ENCODE peak calls at places on chromosomes 7 and 10, in five cellular contexts. P, E, Q, I and R are unnamed samples.

GRCh38 chr10:75350791-75351190 is 50.8 kb downstream of the ZNF503 start:
- DNase-seq in P (no peak), E (no peak), Q (peak), I (peak), R (no peak)

GRCh38 chr10:132786279-132786528 is 257 bp upstream of the NKX6-2 start:
- DNase-seq in P (no peak), E (no peak), Q (no peak), I (no peak), R (no peak)

GRCh38 chr10:15684768-15685167 is 35.0 kb downstream of the ITGA8 start:
- DNase-seq in P (no peak), E (no peak), Q (no peak), I (no peak), R (no peak)

GRCh38 chr7:17097668-17098297 is 200.7 kb upstream of the AHR start:
- DNase-seq in P (no peak), E (no peak), Q (no peak), I (no peak), R (no peak)

GRCh38 chr7:141475678-141476077 is 75.5 kb upstream of the AGK start:
- DNase-seq in P (no peak), E (no peak), Q (no peak), I (no peak), R (no peak)

GRCh38 chr7:111162692-111163091 is 71.8 kb downstream of the LRRN3 start:
- DNase-seq in P (no peak), E (peak), Q (no peak), I (no peak), R (no peak)

GRCh38 chr10:126839094-126839761 is 66.0 kb upstream of the DOCK1 start:
- DNase-seq in P (no peak), E (no peak), Q (no peak), I (no peak), R (no peak)

GRCh38 chr10:22369433-22370072 is 24.3 kb downstream of the SPAG6 start:
- DNase-seq in P (no peak), E (no peak), Q (no peak), I (no peak), R (no peak)

GRCh38 chr10:62258926-62259325 is 9.7 kb downstream of the RTKN2 start:
- DNase-seq in P (no peak), E (no peak), Q (no peak), I (no peak), R (no peak)

GRCh38 chr7:117970806-117971205 is 97.6 kb upstream of the CTTNBP2 start:
- DNase-seq in P (no peak), E (no peak), Q (no peak), I (no peak), R (no peak)

GRCh38 chr7:149071641-149072437 is 18.7 kb downstream of the ZNF786 start:
- DNase-seq in P (peak), E (no peak), Q (no peak), I (no peak), R (no peak)

GRCh38 chr10:80526742-80527141 is 11.0 kb upstream of the SH2D4B start:
- DNase-seq in P (no peak), E (no peak), Q (no peak), I (no peak), R (no peak)

GRCh38 chr7:157895520-157896375 is 558.9 kb downstream of the DNAJB6 start:
- DNase-seq in P (no peak), E (no peak), Q (no peak), I (no peak), R (no peak)

GRCh38 chr10:70599319-70599718 is 3.2 kb downstream of the PRF1 start:
- DNase-seq in P (no peak), E (no peak), Q (no peak), I (no peak), R (no peak)

GRCh38 chr10:11687357-11687771 is 54.8 kb upstream of the ECHDC3 start:
- DNase-seq in P (no peak), E (no peak), Q (peak), I (no peak), R (no peak)

GRCh38 chr7:142557971-142558582 is 191.2 kb upstream of the PRSS1 start:
- DNase-seq in P (peak), E (no peak), Q (peak), I (no peak), R (peak)

GRCh38 chr10:122310311-122311050 is 39.4 kb downstream of the BTBD16 start:
- DNase-seq in P (peak), E (peak), Q (no peak), I (no peak), R (no peak)

GRCh38 chr7:27906385-27907091 is 166.6 kb downstream of the TAX1BP1 start:
- DNase-seq in P (no peak), E (no peak), Q (no peak), I (no peak), R (no peak)

GRCh38 chr10:71482620-71483019 is 85.9 kb downstream of the CDH23 start:
- DNase-seq in P (no peak), E (no peak), Q (no peak), I (no peak), R (no peak)

GRCh38 chr7:39650676-39651075 is 27.3 kb downstream of the RALA start:
- DNase-seq in P (no peak), E (no peak), Q (peak), I (peak), R (no peak)

GRCh38 chr10:21870849-21871248 is 132.7 kb downstream of the DNAJC1 start:
- DNase-seq in P (no peak), E (no peak), Q (no peak), I (no peak), R (no peak)

GRCh38 chr10:30510184-30510931 is 76.4 kb downstream of the MAP3K8 start:
- DNase-seq in P (no peak), E (no peak), Q (peak), I (peak), R (no peak)

GRCh38 chr7:12222889-12223579 is 11.9 kb downstream of the TMEM106B start:
- DNase-seq in P (no peak), E (no peak), Q (no peak), I (no peak), R (no peak)

GRCh38 chr7:56105508-56105907 is 768 bp downstream of the CHCHD2 start:
- DNase-seq in P (no peak), E (no peak), Q (peak), I (no peak), R (peak)

GRCh38 chr10:68105820-68106219 is 3.5 kb upstream of the MYPN start:
- DNase-seq in P (no peak), E (no peak), Q (no peak), I (peak), R (peak)

GRCh38 chr10:4545077-4545476 is 280.9 kb upstream of the AKR1E2 start:
- DNase-seq in P (no peak), E (no peak), Q (no peak), I (no peak), R (no peak)

GRCh38 chr10:21191512-21191911 is 294.4 kb upstream of the NEBL start:
- DNase-seq in P (no peak), E (no peak), Q (no peak), I (no peak), R (no peak)

GRCh38 chr10:15369642-15370211 is 1.4 kb downstream of the FAM171A1 start:
- DNase-seq in P (peak), E (peak), Q (peak), I (no peak), R (no peak)

GRCh38 chr10:24202181-24202570 is 6.8 kb upstream of the KIAA1217 start:
- DNase-seq in P (peak), E (no peak), Q (no peak), I (no peak), R (no peak)

GRCh38 chr7:100075418-100075817 is 6.1 kb downstream of the ZNF3 start:
- DNase-seq in P (no peak), E (no peak), Q (no peak), I (no peak), R (no peak)

GRCh38 chr10:21273400-21273968 is 252.0 kb downstream of the SKIDA1 start:
- DNase-seq in P (no peak), E (no peak), Q (no peak), I (no peak), R (no peak)

GRCh38 chr7:28389504-28390385 is 22.6 kb upstream of the CREB5 start:
- DNase-seq in P (peak), E (no peak), Q (peak), I (no peak), R (peak)

GRCh38 chr10:89348458-89348857 is 20.7 kb downstream of the IFIT3 start:
- DNase-seq in P (no peak), E (no peak), Q (no peak), I (no peak), R (no peak)